ENCODE peak calls at places on chromosomes 4 and X, in ten cellular contexts. One of them, this sample, is unnamed. For H3K36me3 and H3K4me1, the result is how much of the 10 kb centered on the place peaks cover.

GRCh38 chrX:16462912-16463311 is 187.0 kb upstream of the S100G start:
- DNase-seq in endodermal cell: no peak
- DNase-seq in astrocyte: peak
- DNase-seq in left ventricle myocardium inferior: no peak
- DNase-seq in aorta: no peak
- DNase-seq in A673: no peak
- DNase-seq in endothelial cell of umbilical vein: no peak
- DNase-seq in adipocyte: peak
- DNase-seq in PC-3: no peak
- DNase-seq in neural progenitor cell: no peak
- DNase-seq in this sample: no peak

GRCh38 chr4:188246488-188246887 is 107.2 kb downstream of the TRIML1 start:
- DNase-seq in adipocyte: no peak
- DNase-seq in astrocyte: no peak
- DNase-seq in endothelial cell of umbilical vein: no peak
- DNase-seq in aorta: no peak
- DNase-seq in neural progenitor cell: peak
- DNase-seq in A673: peak
- DNase-seq in endodermal cell: peak
- DNase-seq in left ventricle myocardium inferior: no peak
- DNase-seq in PC-3: peak
- DNase-seq in this sample: no peak

GRCh38 chr4:20394471-20394870 is 142.8 kb downstream of the SLIT2 start:
- DNase-seq in astrocyte: no peak
- DNase-seq in endothelial cell of umbilical vein: no peak
- DNase-seq in aorta: no peak
- DNase-seq in PC-3: no peak
- DNase-seq in endodermal cell: no peak
- DNase-seq in left ventricle myocardium inferior: no peak
- DNase-seq in adipocyte: no peak
- DNase-seq in A673: no peak
- DNase-seq in neural progenitor cell: no peak
- DNase-seq in this sample: no peak

GRCh38 chrX:153635788-153636668 is 11.0 kb upstream of the DUSP9 start:
- DNase-seq in left ventricle myocardium inferior: no peak
- DNase-seq in neural progenitor cell: peak
- DNase-seq in aorta: peak
- DNase-seq in endodermal cell: peak
- DNase-seq in A673: peak
- DNase-seq in endothelial cell of umbilical vein: peak
- DNase-seq in adipocyte: peak
- DNase-seq in PC-3: peak
- DNase-seq in astrocyte: no peak
- DNase-seq in this sample: no peak

GRCh38 chr4:180567080-180567479 is 1676.1 kb upstream of the TENM3 start:
- DNase-seq in endodermal cell: no peak
- DNase-seq in A673: no peak
- DNase-seq in endothelial cell of umbilical vein: no peak
- DNase-seq in left ventricle myocardium inferior: no peak
- DNase-seq in adipocyte: no peak
- DNase-seq in neural progenitor cell: no peak
- DNase-seq in astrocyte: no peak
- DNase-seq in PC-3: no peak
- DNase-seq in aorta: no peak
- DNase-seq in this sample: no peak

GRCh38 chr4:104382961-104383360 is 111.7 kb downstream of the CXXC4 start:
- DNase-seq in neural progenitor cell: no peak
- DNase-seq in PC-3: no peak
- DNase-seq in A673: no peak
- DNase-seq in adipocyte: no peak
- DNase-seq in aorta: no peak
- DNase-seq in endodermal cell: no peak
- DNase-seq in endothelial cell of umbilical vein: no peak
- DNase-seq in left ventricle myocardium inferior: no peak
- DNase-seq in astrocyte: no peak
- DNase-seq in this sample: no peak

GRCh38 chrX:42519666-42520231 is 258.2 kb downstream of the PPP1R2C start:
- DNase-seq in left ventricle myocardium inferior: no peak
- DNase-seq in neural progenitor cell: no peak
- DNase-seq in endothelial cell of umbilical vein: peak
- DNase-seq in astrocyte: peak
- DNase-seq in PC-3: peak
- DNase-seq in aorta: no peak
- DNase-seq in A673: peak
- DNase-seq in adipocyte: peak
- DNase-seq in endodermal cell: no peak
- DNase-seq in this sample: no peak

GRCh38 chrX:82218361-82218760 is 1016.5 kb downstream of the SH3BGRL start:
- DNase-seq in A673: peak
- DNase-seq in endothelial cell of umbilical vein: no peak
- DNase-seq in left ventricle myocardium inferior: no peak
- DNase-seq in PC-3: peak
- DNase-seq in adipocyte: peak
- DNase-seq in aorta: no peak
- DNase-seq in neural progenitor cell: peak
- DNase-seq in endodermal cell: peak
- DNase-seq in astrocyte: no peak
- DNase-seq in this sample: no peak

GRCh38 chr4:18075823-18076433 is 54.4 kb upstream of the LCORL start:
- DNase-seq in aorta: no peak
- DNase-seq in neural progenitor cell: peak
- DNase-seq in endothelial cell of umbilical vein: peak
- DNase-seq in adipocyte: no peak
- DNase-seq in left ventricle myocardium inferior: peak
- DNase-seq in A673: peak
- DNase-seq in astrocyte: no peak
- DNase-seq in PC-3: peak
- DNase-seq in endodermal cell: peak
- DNase-seq in this sample: no peak

GRCh38 chrX:13605611-13606010 is 36.2 kb downstream of the EGFL6 start:
- DNase-seq in PC-3: no peak
- DNase-seq in aorta: no peak
- DNase-seq in A673: no peak
- DNase-seq in astrocyte: no peak
- DNase-seq in neural progenitor cell: no peak
- DNase-seq in endodermal cell: no peak
- DNase-seq in endothelial cell of umbilical vein: no peak
- DNase-seq in adipocyte: no peak
- DNase-seq in left ventricle myocardium inferior: no peak
- DNase-seq in this sample: no peak

GRCh38 chrX:78075787-78076389 is 28.2 kb upstream of the PGK1 start:
- DNase-seq in aorta: no peak
- DNase-seq in A673: no peak
- DNase-seq in PC-3: peak
- DNase-seq in endothelial cell of umbilical vein: no peak
- DNase-seq in adipocyte: no peak
- DNase-seq in neural progenitor cell: no peak
- DNase-seq in endodermal cell: no peak
- DNase-seq in left ventricle myocardium inferior: no peak
- DNase-seq in astrocyte: no peak
- DNase-seq in this sample: no peak

GRCh38 chr4:185779520-185779919 is 32.5 kb downstream of the SORBS2 start:
- DNase-seq in neural progenitor cell: peak
- DNase-seq in adipocyte: no peak
- DNase-seq in A673: no peak
- DNase-seq in left ventricle myocardium inferior: no peak
- DNase-seq in astrocyte: peak
- DNase-seq in aorta: no peak
- DNase-seq in endothelial cell of umbilical vein: peak
- DNase-seq in endodermal cell: no peak
- DNase-seq in PC-3: peak
- DNase-seq in this sample: no peak

GRCh38 chr4:165861378-165861777 is 11.7 kb upstream of the TLL1 start:
- DNase-seq in A673: no peak
- DNase-seq in astrocyte: no peak
- DNase-seq in neural progenitor cell: no peak
- DNase-seq in aorta: no peak
- DNase-seq in endothelial cell of umbilical vein: no peak
- DNase-seq in adipocyte: no peak
- DNase-seq in endodermal cell: no peak
- DNase-seq in left ventricle myocardium inferior: no peak
- DNase-seq in PC-3: peak
- DNase-seq in this sample: no peak
- H3K4me3 ChIP-seq in A673: no peak
- H3K4me3 ChIP-seq in astrocyte: no peak
- H3K4me3 ChIP-seq in neural progenitor cell: no peak
- H3K4me3 ChIP-seq in aorta: no peak
- H3K4me3 ChIP-seq in endothelial cell of umbilical vein: no peak
- H3K4me3 ChIP-seq in adipocyte: no peak
- H3K4me3 ChIP-seq in endodermal cell: no peak
- H3K4me3 ChIP-seq in left ventricle myocardium inferior: no peak
- H3K4me3 ChIP-seq in PC-3: no peak
- H3K4me3 ChIP-seq in this sample: no peak

GRCh38 chrX:47177079-47177478 is 16.6 kb upstream of the UBA1 start:
- DNase-seq in endodermal cell: peak
- DNase-seq in endothelial cell of umbilical vein: no peak
- DNase-seq in aorta: peak
- DNase-seq in adipocyte: no peak
- DNase-seq in A673: no peak
- DNase-seq in astrocyte: no peak
- DNase-seq in PC-3: no peak
- DNase-seq in neural progenitor cell: no peak
- DNase-seq in left ventricle myocardium inferior: no peak
- DNase-seq in this sample: no peak

GRCh38 chrX:47174846-47175587 is 18.6 kb upstream of the UBA1 start:
- DNase-seq in neural progenitor cell: no peak
- DNase-seq in aorta: peak
- DNase-seq in A673: no peak
- DNase-seq in adipocyte: no peak
- DNase-seq in endodermal cell: no peak
- DNase-seq in astrocyte: no peak
- DNase-seq in endothelial cell of umbilical vein: no peak
- DNase-seq in left ventricle myocardium inferior: no peak
- DNase-seq in PC-3: no peak
- DNase-seq in this sample: no peak

GRCh38 chrX:47174376-47174775 is 19.3 kb upstream of the UBA1 start:
- DNase-seq in A673: no peak
- DNase-seq in adipocyte: no peak
- DNase-seq in left ventricle myocardium inferior: no peak
- DNase-seq in aorta: peak
- DNase-seq in neural progenitor cell: no peak
- DNase-seq in astrocyte: no peak
- DNase-seq in PC-3: no peak
- DNase-seq in endodermal cell: no peak
- DNase-seq in endothelial cell of umbilical vein: no peak
- DNase-seq in this sample: no peak

GRCh38 chrX:47176101-47176740 is 17.4 kb upstream of the UBA1 start:
- DNase-seq in neural progenitor cell: no peak
- DNase-seq in adipocyte: no peak
- DNase-seq in aorta: peak
- DNase-seq in left ventricle myocardium inferior: no peak
- DNase-seq in astrocyte: no peak
- DNase-seq in endodermal cell: peak
- DNase-seq in A673: no peak
- DNase-seq in endothelial cell of umbilical vein: no peak
- DNase-seq in PC-3: no peak
- DNase-seq in this sample: no peak

DNA sequence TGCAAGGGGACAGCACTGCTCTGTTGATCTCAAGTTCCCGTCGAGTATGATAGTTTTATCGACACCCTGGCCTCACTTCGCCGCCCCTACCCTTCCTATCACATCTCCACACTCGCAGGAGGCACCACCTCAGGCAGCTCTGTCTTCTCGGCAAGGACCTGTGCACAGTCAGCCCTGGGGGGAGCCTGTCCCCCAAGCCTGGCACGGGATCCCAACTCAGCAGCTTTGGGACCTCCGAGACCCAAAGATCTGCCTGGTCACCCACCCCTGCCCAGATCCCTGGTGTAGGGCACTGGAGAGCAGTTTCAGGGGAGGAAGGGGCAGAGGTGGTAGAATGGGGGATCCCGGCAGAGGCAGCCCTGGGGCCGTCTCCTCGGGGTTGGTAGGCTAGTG is 18.0 kb upstream of the UBA1 start:
- DNase-seq in left ventricle myocardium inferior: no peak
- DNase-seq in astrocyte: no peak
- DNase-seq in PC-3: no peak
- DNase-seq in A673: no peak
- DNase-seq in endodermal cell: no peak
- DNase-seq in endothelial cell of umbilical vein: no peak
- DNase-seq in neural progenitor cell: no peak
- DNase-seq in aorta: no peak
- DNase-seq in adipocyte: no peak
- DNase-seq in this sample: no peak
- H3K36me3 ChIP-seq in left ventricle myocardium inferior: under half
- H3K36me3 ChIP-seq in astrocyte: under half
- H3K36me3 ChIP-seq in PC-3: under half
- H3K36me3 ChIP-seq in A673: under half
- H3K36me3 ChIP-seq in endodermal cell: under half
- H3K36me3 ChIP-seq in endothelial cell of umbilical vein: under half
- H3K36me3 ChIP-seq in neural progenitor cell: under half
- H3K36me3 ChIP-seq in aorta: under half
- H3K36me3 ChIP-seq in adipocyte: under half
- H3K36me3 ChIP-seq in this sample: under half

GRCh38 chr4:140238353-140239041 is 84.5 kb upstream of the MAML3 start:
- DNase-seq in astrocyte: peak
- DNase-seq in A673: peak
- DNase-seq in endodermal cell: peak
- DNase-seq in adipocyte: peak
- DNase-seq in endothelial cell of umbilical vein: peak
- DNase-seq in PC-3: no peak
- DNase-seq in aorta: peak
- DNase-seq in neural progenitor cell: peak
- DNase-seq in left ventricle myocardium inferior: peak
- DNase-seq in this sample: peak
- H3K4me1 ChIP-seq in astrocyte: under half
- H3K4me1 ChIP-seq in A673: half or more
- H3K4me1 ChIP-seq in endodermal cell: under half
- H3K4me1 ChIP-seq in adipocyte: under half
- H3K4me1 ChIP-seq in endothelial cell of umbilical vein: under half
- H3K4me1 ChIP-seq in PC-3: under half
- H3K4me1 ChIP-seq in aorta: under half
- H3K4me1 ChIP-seq in neural progenitor cell: half or more
- H3K4me1 ChIP-seq in left ventricle myocardium inferior: under half
- H3K4me1 ChIP-seq in this sample: under half

DNA sequence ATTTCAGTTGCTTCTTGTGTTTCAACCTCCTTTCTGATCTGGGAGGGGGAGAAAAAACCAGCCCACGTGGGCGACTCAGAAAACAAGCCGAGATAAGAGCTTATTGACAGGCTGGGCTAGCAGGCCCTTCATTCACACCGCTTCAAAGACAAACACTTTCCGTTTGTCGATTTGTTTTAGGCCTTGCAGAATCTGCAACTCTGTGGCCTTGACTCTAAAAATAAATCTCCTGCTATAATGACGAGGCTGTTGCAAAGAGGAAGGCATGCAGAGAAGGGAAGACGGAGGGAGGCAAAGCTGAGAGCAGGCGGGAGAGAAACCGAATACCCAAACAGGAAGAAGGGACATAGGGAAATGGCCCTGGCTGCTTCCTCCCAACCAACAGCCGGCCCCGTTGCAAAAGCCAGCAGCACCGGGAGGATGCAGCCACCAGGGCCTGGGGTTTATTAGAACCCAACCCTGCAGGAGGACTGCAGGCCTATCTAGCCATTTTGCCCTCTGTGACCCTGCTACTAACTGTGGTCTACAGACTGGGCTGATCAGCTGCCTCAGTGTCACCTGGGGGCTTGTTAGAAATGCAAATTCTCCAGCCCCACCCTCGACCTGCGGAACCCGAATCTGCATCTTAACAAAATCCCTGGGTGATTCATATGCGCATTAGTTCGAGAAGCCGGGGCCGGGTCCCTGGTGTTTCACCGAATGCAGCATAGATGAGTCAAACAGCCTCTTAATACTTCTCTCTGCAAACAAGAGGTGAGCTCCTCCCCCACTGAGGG is 325.5 kb downstream of the BCOR start:
- DNase-seq in left ventricle myocardium inferior: no peak
- DNase-seq in aorta: peak
- DNase-seq in astrocyte: peak
- DNase-seq in endothelial cell of umbilical vein: peak
- DNase-seq in adipocyte: no peak
- DNase-seq in A673: no peak
- DNase-seq in neural progenitor cell: no peak
- DNase-seq in PC-3: peak
- DNase-seq in endodermal cell: peak
- DNase-seq in this sample: no peak
- H3K4me3 ChIP-seq in left ventricle myocardium inferior: no peak
- H3K4me3 ChIP-seq in aorta: no peak
- H3K4me3 ChIP-seq in astrocyte: no peak
- H3K4me3 ChIP-seq in endothelial cell of umbilical vein: no peak
- H3K4me3 ChIP-seq in adipocyte: no peak
- H3K4me3 ChIP-seq in A673: no peak
- H3K4me3 ChIP-seq in neural progenitor cell: no peak
- H3K4me3 ChIP-seq in PC-3: no peak
- H3K4me3 ChIP-seq in endodermal cell: no peak
- H3K4me3 ChIP-seq in this sample: no peak

This sample was measured in lung.